ENCODE peak calls at places on chromosomes 3 and 15, in seven cellular contexts. L is stomach, G is heart left ventricle, N is H54, K is esophagus muscularis mucosa, M is spleen, E is Peyer's patch. C is an unnamed sample.

GRCh38 chr3:66572938-66573710 is 72.3 kb upstream of the LRIG1 start:
- DNase-seq in L (no peak), E (no peak), N (no peak), G (no peak), K (no peak), M (no peak), C (no peak)

GRCh38 chr15:62532367-62532766 is 367.3 kb upstream of the C2CD4B start:
- DNase-seq in K (no peak), N (no peak), E (no peak), L (no peak), M (no peak), G (no peak), C (no peak)

GRCh38 chr3:159499031-159499793 is 489.4 kb upstream of the IL12A start:
- DNase-seq in L (no peak), M (no peak), K (no peak), G (no peak), N (peak; percentile 9), E (no peak), C (no peak)

GRCh38 chr3:188490416-188490815 is 336.5 kb downstream of the LPP start:
- DNase-seq in M (no peak), G (no peak), N (no peak), K (no peak), L (no peak), E (no peak), C (no peak)

GRCh38 chr15:25905140-25905539 is 42.0 kb upstream of the ATP10A start:
- DNase-seq in G (no peak), L (no peak), N (no peak), E (no peak), K (no peak), M (no peak), C (peak; percentile 69)

GRCh38 chr3:48478631-48479555 is 25.1 kb downstream of the SHISA5 start:
- DNase-seq in L (no peak), M (peak; percentile 90), N (no peak), K (no peak), G (no peak), E (peak; percentile 86), C (no peak)

GRCh38 chr15:26661727-26662126 is 111.1 kb downstream of the GABRB3 start:
- DNase-seq in G (no peak), K (no peak), L (no peak), M (no peak), E (no peak), N (no peak), C (no peak)

GRCh38 chr3:195096484-195097330 is 174.3 kb downstream of the XXYLT1 start:
- DNase-seq in M (peak; percentile 65), G (peak; percentile 4), K (no peak), E (no peak), L (no peak), N (no peak), C (no peak)

GRCh38 chr15:100002787-100003536 is 269.7 kb upstream of the LYSMD4 start:
- DNase-seq in G (no peak), E (no peak), N (no peak), K (no peak), L (no peak), M (peak; percentile 41), C (no peak)

GRCh38 chr3:47612879-47613278 is 34.2 kb upstream of the CSPG5 start:
- DNase-seq in E (no peak), K (no peak), L (no peak), G (no peak), M (no peak), N (no peak), C (no peak)

GRCh38 chr15:75153084-75153483 is 48.6 kb upstream of the C15orf39 start:
- DNase-seq in L (no peak), G (no peak), E (peak; percentile 43), K (no peak), N (no peak), M (no peak), C (no peak)

GRCh38 chr3:115146032-115146417 is 1.1 kb downstream of the ZBTB20 start:
- DNase-seq in L (peak; percentile 31), M (no peak), E (peak; percentile 71), K (no peak), G (peak; percentile 39), N (peak; percentile 52), C (peak; percentile 68)

GRCh38 chr3:115148142-115148790 is 1.2 kb upstream of the ZBTB20 start:
- DNase-seq in N (no peak), G (no peak), E (no peak), K (no peak), M (no peak), L (no peak), C (no peak)

GRCh38 chr3:115151921-115152320 is 4.8 kb upstream of the ZBTB20 start:
- DNase-seq in N (no peak), K (no peak), M (no peak), L (no peak), G (no peak), E (no peak), C (no peak)

GRCh38 chr3:115147329-115148141 is 447 bp upstream of the ZBTB20 start:
- DNase-seq in G (peak; percentile 99), L (peak; percentile 98), M (peak; percentile 99), N (peak; percentile 72), E (peak; percentile 99), K (peak; percentile 100), C (peak; percentile 100)

DNA sequence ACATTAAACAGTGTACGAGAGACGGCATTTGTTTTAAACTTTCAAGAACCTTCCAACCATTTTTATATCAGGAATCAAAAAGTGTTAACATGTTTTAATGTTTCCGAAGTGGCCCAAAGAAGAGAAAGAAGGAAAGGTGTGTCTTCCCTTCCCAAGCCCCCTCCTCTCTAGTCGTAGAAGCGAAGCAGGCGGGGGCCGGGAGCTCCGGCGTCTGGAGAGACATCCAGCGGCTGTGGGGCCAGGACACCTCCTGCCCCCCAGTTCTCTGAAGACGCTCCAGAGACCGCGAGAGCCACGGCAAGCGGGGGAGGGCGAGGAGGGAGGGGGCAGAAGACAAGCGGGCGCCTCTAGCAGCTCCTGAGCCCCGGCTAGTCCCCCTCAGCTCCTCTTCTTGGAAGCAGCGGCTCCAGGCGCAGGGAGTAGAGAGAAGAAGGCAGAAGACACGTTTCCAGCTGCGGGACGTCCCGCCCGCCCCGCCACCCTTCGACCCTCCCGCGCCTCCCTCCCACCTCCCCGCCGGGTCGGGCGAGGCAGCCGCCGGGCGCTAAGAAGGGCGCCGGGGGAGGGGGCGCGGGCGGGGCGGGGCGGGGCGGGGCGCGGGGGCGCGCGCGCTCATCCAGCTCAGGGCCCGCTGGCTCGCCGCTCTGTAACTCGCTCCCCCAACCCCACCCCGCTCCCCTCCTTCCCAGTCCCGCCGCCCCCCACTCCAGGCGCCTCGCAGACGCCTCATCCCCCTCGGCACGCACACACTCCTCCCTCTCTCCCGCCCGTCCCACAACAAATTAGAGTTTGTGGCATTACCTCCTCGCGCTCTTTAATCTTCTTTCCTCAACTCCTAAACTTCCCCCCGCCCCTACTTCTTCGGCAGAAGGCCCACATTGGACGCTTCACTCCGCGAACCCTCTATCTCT is at the start of gene ZBTB20:
- DNase-seq in G (peak; percentile 73), M (peak; percentile 95), E (peak; percentile 81), L (peak; percentile 50), K (peak; percentile 94), N (peak; percentile 33), C (peak; percentile 87)
- TF ChIP-seq POLR2A in G (no peak), M (peak; percentile 57), E (peak; percentile 42), L (no peak), K (peak; percentile 43), N (peak; percentile 58), C (peak; percentile 34)

DNA sequence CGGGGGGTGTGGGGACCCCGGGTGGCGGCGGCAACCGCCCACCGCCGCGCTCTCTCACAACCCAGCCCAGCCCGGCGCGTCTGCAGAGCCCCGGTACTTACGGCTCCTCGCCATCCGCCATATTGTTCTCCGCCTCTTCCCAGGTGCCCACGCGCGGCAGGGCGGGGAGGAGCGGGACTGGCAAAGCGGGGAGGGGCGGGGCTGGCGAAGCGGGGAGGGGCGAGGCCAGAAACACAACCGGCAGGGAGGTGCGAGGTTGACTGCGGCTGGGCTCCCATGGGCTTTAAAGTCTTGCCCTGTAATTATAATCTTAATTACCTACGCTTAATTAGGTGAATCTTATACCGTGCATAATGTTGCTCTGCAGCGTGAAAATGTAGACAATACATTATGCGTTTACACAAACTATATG is at the start of gene UBA3:
- DNase-seq in K (peak; percentile 95), M (peak; percentile 99), N (peak; percentile 78), E (peak; percentile 97), L (peak; percentile 92), G (peak; percentile 95), C (peak; percentile 94)
- TF ChIP-seq POLR2A in K (no peak), M (no peak), N (peak; percentile 91), E (peak; percentile 59), L (no peak), G (no peak), C (peak; percentile 18)

DNA sequence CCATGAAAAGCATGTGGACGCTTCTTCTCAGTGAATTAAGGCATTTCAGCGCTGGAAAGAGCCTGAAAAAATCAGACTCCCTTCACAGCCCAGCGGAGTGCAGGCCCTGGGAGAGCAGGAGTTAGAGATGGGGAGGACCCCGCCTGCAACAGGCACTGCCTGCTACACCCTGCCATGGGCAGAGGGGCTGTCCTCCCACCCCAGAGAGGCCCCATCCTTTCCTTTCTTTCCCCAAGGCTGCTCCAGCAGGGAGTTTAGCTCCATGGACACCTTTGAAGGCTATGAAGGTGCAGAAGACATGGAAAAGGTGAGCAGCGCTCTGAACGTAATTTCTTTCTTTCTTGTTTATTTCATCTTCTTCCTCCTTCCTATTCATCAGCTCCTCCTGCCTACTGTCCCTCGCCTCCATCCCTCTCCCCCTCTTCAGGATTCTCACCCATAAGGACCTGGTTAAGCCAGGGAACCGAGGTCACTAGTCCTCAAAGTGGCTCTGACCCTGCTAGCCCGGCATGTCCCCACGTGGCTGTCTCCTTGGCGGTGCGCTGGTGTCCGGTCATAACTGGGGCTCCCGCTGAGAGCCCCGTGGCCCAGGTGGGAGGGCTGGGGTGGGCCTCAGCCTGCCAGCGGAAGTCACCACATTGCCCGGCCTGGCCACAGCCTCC is 16.1 kb upstream of the ADIPOQ start:
- DNase-seq in N (no peak), E (peak; percentile 51), K (no peak), L (no peak), G (no peak), M (peak; percentile 81), C (no peak)
- TF ChIP-seq POLR2A in N (no peak), E (no peak), K (no peak), L (no peak), G (no peak), M (no peak), C (no peak)

GRCh38 chr3:15052335-15053242 is 12.5 kb downstream of the MRPS25 start:
- DNase-seq in G (no peak), N (no peak), L (no peak), M (no peak), K (no peak), E (no peak), C (no peak)

GRCh38 chr3:15050405-15051092 is 14.6 kb downstream of the MRPS25 start:
- DNase-seq in L (no peak), E (peak; percentile 72), G (no peak), K (no peak), N (no peak), M (peak; percentile 74), C (no peak)

GRCh38 chr3:15049584-15049983 is 15.5 kb downstream of the MRPS25 start:
- DNase-seq in L (no peak), G (no peak), M (no peak), K (no peak), N (no peak), E (no peak), C (no peak)

GRCh38 chr3:15053541-15053940 is 11.6 kb downstream of the MRPS25 start:
- DNase-seq in L (no peak), G (no peak), M (no peak), N (no peak), E (no peak), K (no peak), C (no peak)

DNA sequence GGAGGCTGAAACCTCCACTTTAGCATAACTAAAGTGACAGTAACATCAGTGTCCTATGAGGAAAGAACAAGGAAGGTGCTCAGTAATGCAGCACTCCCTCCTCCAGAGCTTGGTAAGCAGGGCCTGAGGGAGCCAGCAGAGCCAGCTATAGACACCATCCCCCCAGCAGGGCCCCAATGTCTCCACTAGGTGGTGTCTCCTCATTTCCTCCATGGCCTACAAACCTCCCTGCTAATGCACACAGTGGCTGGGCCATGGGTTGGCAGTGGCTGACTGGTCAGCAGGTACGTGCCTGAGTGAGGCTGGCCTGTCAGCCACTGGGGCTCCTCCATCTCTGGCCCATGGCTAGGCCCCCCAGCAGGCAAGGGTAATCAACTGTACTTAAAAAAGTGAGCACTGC is 13.6 kb downstream of the MRPS25 start:
- DNase-seq in M (peak; percentile 78), E (peak; percentile 68), G (no peak), N (peak; percentile 73), L (peak; percentile 59), K (no peak), C (no peak)
- TF ChIP-seq POLR2A in M (no peak), E (no peak), G (no peak), N (no peak), L (no peak), K (no peak), C (no peak)

C was measured in sigmoid colon.